ENCODE peak calls at places on chromosomes 11 and 22, in eight cellular contexts. One of them, this sample, is unnamed.

GRCh38 chr22:24474221-24474620 is 20.9 kb upstream of the UPB1 start:
- DNase-seq in stomach: no peak
- DNase-seq in ovary: no peak
- DNase-seq in body of pancreas: no peak
- DNase-seq in HCT116: peak; percentile 40
- DNase-seq in adrenal gland: no peak
- DNase-seq in IMR-90: peak; percentile 92
- DNase-seq in heart left ventricle: no peak
- DNase-seq in this sample: no peak

GRCh38 chr11:102757823-102758549 is 22.4 kb downstream of the MMP10 start:
- DNase-seq in stomach: no peak
- DNase-seq in ovary: no peak
- DNase-seq in body of pancreas: peak; percentile 5
- DNase-seq in HCT116: no peak
- DNase-seq in adrenal gland: no peak
- DNase-seq in IMR-90: peak; percentile 89
- DNase-seq in heart left ventricle: no peak
- DNase-seq in this sample: no peak

GRCh38 chr22:37967637-37968451 is 14.3 kb downstream of the POLR2F start:
- DNase-seq in stomach: no peak
- DNase-seq in ovary: no peak
- DNase-seq in body of pancreas: no peak
- DNase-seq in HCT116: no peak
- DNase-seq in adrenal gland: no peak
- DNase-seq in IMR-90: no peak
- DNase-seq in heart left ventricle: no peak
- DNase-seq in this sample: no peak

GRCh38 chr11:16082532-16083055 is 273.8 kb downstream of the SOX6 start:
- DNase-seq in stomach: no peak
- DNase-seq in ovary: no peak
- DNase-seq in body of pancreas: no peak
- DNase-seq in HCT116: no peak
- DNase-seq in adrenal gland: no peak
- DNase-seq in IMR-90: peak; percentile 13
- DNase-seq in heart left ventricle: no peak
- DNase-seq in this sample: no peak

GRCh38 chr11:59456661-59457060 is at the start of gene OR4D6:
- DNase-seq in stomach: no peak
- DNase-seq in ovary: no peak
- DNase-seq in body of pancreas: no peak
- DNase-seq in HCT116: no peak
- DNase-seq in adrenal gland: no peak
- DNase-seq in IMR-90: no peak
- DNase-seq in heart left ventricle: no peak
- DNase-seq in this sample: no peak

GRCh38 chr22:38006906-38007305 is 22.6 kb upstream of the SOX10 start:
- DNase-seq in stomach: no peak
- DNase-seq in ovary: no peak
- DNase-seq in body of pancreas: no peak
- DNase-seq in HCT116: no peak
- DNase-seq in adrenal gland: no peak
- DNase-seq in IMR-90: no peak
- DNase-seq in heart left ventricle: no peak
- DNase-seq in this sample: no peak

GRCh38 chr11:12142179-12142578 is 31.8 kb downstream of the MICAL2 start:
- DNase-seq in stomach: no peak
- DNase-seq in ovary: no peak
- DNase-seq in body of pancreas: no peak
- DNase-seq in HCT116: no peak
- DNase-seq in adrenal gland: no peak
- DNase-seq in IMR-90: no peak
- DNase-seq in heart left ventricle: no peak
- DNase-seq in this sample: no peak

GRCh38 chr11:33769542-33769941 is 4.8 kb downstream of the FBXO3 start:
- DNase-seq in stomach: no peak
- DNase-seq in ovary: no peak
- DNase-seq in body of pancreas: no peak
- DNase-seq in HCT116: no peak
- DNase-seq in adrenal gland: no peak
- DNase-seq in IMR-90: no peak
- DNase-seq in heart left ventricle: no peak
- DNase-seq in this sample: no peak

GRCh38 chr11:2379471-2380174 is 2.5 kb downstream of the CD81 start:
- DNase-seq in stomach: no peak
- DNase-seq in ovary: peak; percentile 54
- DNase-seq in body of pancreas: no peak
- DNase-seq in HCT116: no peak
- DNase-seq in adrenal gland: no peak
- DNase-seq in IMR-90: no peak
- DNase-seq in heart left ventricle: peak; percentile 17
- DNase-seq in this sample: no peak

GRCh38 chr11:58963551-58964075 is 24.3 kb downstream of the GLYATL1 start:
- DNase-seq in stomach: peak; percentile 33
- DNase-seq in ovary: no peak
- DNase-seq in body of pancreas: peak; percentile 60
- DNase-seq in HCT116: no peak
- DNase-seq in adrenal gland: no peak
- DNase-seq in IMR-90: peak; percentile 59
- DNase-seq in heart left ventricle: no peak
- DNase-seq in this sample: no peak

GRCh38 chr11:84909740-84910139 is 717.4 kb downstream of the DLG2 start:
- DNase-seq in stomach: no peak
- DNase-seq in ovary: no peak
- DNase-seq in body of pancreas: no peak
- DNase-seq in HCT116: no peak
- DNase-seq in adrenal gland: no peak
- DNase-seq in IMR-90: no peak
- DNase-seq in heart left ventricle: no peak
- DNase-seq in this sample: no peak

GRCh38 chr11:109512249-109512648 is 90.3 kb downstream of the C11orf87 start:
- DNase-seq in stomach: no peak
- DNase-seq in ovary: no peak
- DNase-seq in body of pancreas: no peak
- DNase-seq in HCT116: no peak
- DNase-seq in adrenal gland: no peak
- DNase-seq in IMR-90: no peak
- DNase-seq in heart left ventricle: no peak
- DNase-seq in this sample: no peak

GRCh38 chr11:123517559-123518364 is 87.7 kb downstream of the GRAMD1B start:
- DNase-seq in stomach: no peak
- DNase-seq in ovary: no peak
- DNase-seq in body of pancreas: no peak
- DNase-seq in HCT116: no peak
- DNase-seq in adrenal gland: peak; percentile 52
- DNase-seq in IMR-90: no peak
- DNase-seq in heart left ventricle: no peak
- DNase-seq in this sample: no peak

GRCh38 chr11:100629671-100630070 is 57.4 kb upstream of the ARHGAP42 start:
- DNase-seq in stomach: no peak
- DNase-seq in ovary: no peak
- DNase-seq in body of pancreas: no peak
- DNase-seq in HCT116: no peak
- DNase-seq in adrenal gland: no peak
- DNase-seq in IMR-90: no peak
- DNase-seq in heart left ventricle: no peak
- DNase-seq in this sample: no peak

GRCh38 chr11:134275534-134276395 is at the start of gene GLB1L3:
- DNase-seq in stomach: no peak
- DNase-seq in ovary: no peak
- DNase-seq in body of pancreas: peak; percentile 19
- DNase-seq in HCT116: no peak
- DNase-seq in adrenal gland: peak; percentile 74
- DNase-seq in IMR-90: no peak
- DNase-seq in heart left ventricle: no peak
- DNase-seq in this sample: no peak

GRCh38 chr11:4642043-4642442 is 1.7 kb upstream of the OR51E1 start:
- DNase-seq in stomach: no peak
- DNase-seq in ovary: no peak
- DNase-seq in body of pancreas: no peak
- DNase-seq in HCT116: no peak
- DNase-seq in adrenal gland: no peak
- DNase-seq in IMR-90: no peak
- DNase-seq in heart left ventricle: peak; percentile 12
- DNase-seq in this sample: no peak

GRCh38 chr11:69467646-69468045 is 13.8 kb upstream of the LINC01488 start:
- DNase-seq in stomach: no peak
- DNase-seq in ovary: no peak
- DNase-seq in body of pancreas: no peak
- DNase-seq in HCT116: no peak
- DNase-seq in adrenal gland: no peak
- DNase-seq in IMR-90: no peak
- DNase-seq in heart left ventricle: no peak
- DNase-seq in this sample: no peak

GRCh38 chr11:128802358-128802981 is 64.6 kb downstream of the KCNJ1 start:
- DNase-seq in stomach: peak; percentile 31
- DNase-seq in ovary: no peak
- DNase-seq in body of pancreas: peak; percentile 29
- DNase-seq in HCT116: peak; percentile 21
- DNase-seq in adrenal gland: no peak
- DNase-seq in IMR-90: no peak
- DNase-seq in heart left ventricle: no peak
- DNase-seq in this sample: no peak
- TF ChIP-seq CTCF in stomach: peak; percentile 25
- TF ChIP-seq CTCF in ovary: no peak
- TF ChIP-seq CTCF in body of pancreas: peak; percentile 35
- TF ChIP-seq CTCF in HCT116: peak; percentile 38
- TF ChIP-seq CTCF in adrenal gland: no peak
- TF ChIP-seq CTCF in IMR-90: peak; percentile 40
- TF ChIP-seq CTCF in heart left ventricle: no peak
- TF ChIP-seq CTCF in this sample: no peak

GRCh38 chr11:62707277-62707771 is at the start of the genes BSCL2 and GNG3:
- DNase-seq in stomach: no peak
- DNase-seq in ovary: peak; percentile 64
- DNase-seq in body of pancreas: no peak
- DNase-seq in HCT116: no peak
- DNase-seq in adrenal gland: peak; percentile 94
- DNase-seq in IMR-90: no peak
- DNase-seq in heart left ventricle: peak; percentile 24
- DNase-seq in this sample: no peak

GRCh38 chr11:62708423-62709261 is 1.2 kb downstream of the GNG3 start:
- DNase-seq in stomach: peak; percentile 36
- DNase-seq in ovary: peak; percentile 66
- DNase-seq in body of pancreas: no peak
- DNase-seq in HCT116: no peak
- DNase-seq in adrenal gland: peak; percentile 67
- DNase-seq in IMR-90: no peak
- DNase-seq in heart left ventricle: peak; percentile 28
- DNase-seq in this sample: no peak

GRCh38 chr11:62706841-62707240 is 383 bp downstream of the BSCL2 start:
- DNase-seq in stomach: no peak
- DNase-seq in ovary: no peak
- DNase-seq in body of pancreas: no peak
- DNase-seq in HCT116: no peak
- DNase-seq in adrenal gland: peak; percentile 65
- DNase-seq in IMR-90: no peak
- DNase-seq in heart left ventricle: no peak
- DNase-seq in this sample: no peak

GRCh38 chr11:62710001-62710345 is 2.5 kb downstream of the GNG3 start:
- DNase-seq in stomach: peak; percentile 45
- DNase-seq in ovary: no peak
- DNase-seq in body of pancreas: no peak
- DNase-seq in HCT116: no peak
- DNase-seq in adrenal gland: peak; percentile 71
- DNase-seq in IMR-90: no peak
- DNase-seq in heart left ventricle: no peak
- DNase-seq in this sample: no peak

GRCh38 chr11:62709262-62710000 is 2.0 kb downstream of the GNG3 start:
- DNase-seq in stomach: peak; percentile 98
- DNase-seq in ovary: peak; percentile 97
- DNase-seq in body of pancreas: peak; percentile 99
- DNase-seq in HCT116: no peak
- DNase-seq in adrenal gland: peak; percentile 100
- DNase-seq in IMR-90: peak; percentile 97
- DNase-seq in heart left ventricle: peak; percentile 98
- DNase-seq in this sample: peak; percentile 99
- TF ChIP-seq POLR2A in stomach: peak; percentile 6
- TF ChIP-seq POLR2A in ovary: peak; percentile 68
- TF ChIP-seq POLR2A in body of pancreas: peak; percentile 86
- TF ChIP-seq POLR2A in HCT116: no peak
- TF ChIP-seq POLR2A in adrenal gland: peak; percentile 85
- TF ChIP-seq POLR2A in IMR-90: peak; percentile 63
- TF ChIP-seq POLR2A in heart left ventricle: peak; percentile 63
- TF ChIP-seq POLR2A in this sample: no peak

GRCh38 chr11:57342702-57343101 is 4.5 kb downstream of the P2RX3 start:
- DNase-seq in stomach: no peak
- DNase-seq in ovary: no peak
- DNase-seq in body of pancreas: no peak
- DNase-seq in HCT116: no peak
- DNase-seq in adrenal gland: no peak
- DNase-seq in IMR-90: no peak
- DNase-seq in heart left ventricle: no peak
- DNase-seq in this sample: no peak

GRCh38 chr11:57341250-57341808 is 3.2 kb downstream of the P2RX3 start:
- DNase-seq in stomach: no peak
- DNase-seq in ovary: no peak
- DNase-seq in body of pancreas: no peak
- DNase-seq in HCT116: no peak
- DNase-seq in adrenal gland: no peak
- DNase-seq in IMR-90: no peak
- DNase-seq in heart left ventricle: no peak
- DNase-seq in this sample: no peak

GRCh38 chr11:57339305-57339704 is 1.2 kb downstream of the P2RX3 start:
- DNase-seq in stomach: no peak
- DNase-seq in ovary: no peak
- DNase-seq in body of pancreas: no peak
- DNase-seq in HCT116: no peak
- DNase-seq in adrenal gland: no peak
- DNase-seq in IMR-90: no peak
- DNase-seq in heart left ventricle: no peak
- DNase-seq in this sample: no peak

GRCh38 chr11:57338152-57338551 is at the start of gene P2RX3:
- DNase-seq in stomach: no peak
- DNase-seq in ovary: no peak
- DNase-seq in body of pancreas: no peak
- DNase-seq in HCT116: no peak
- DNase-seq in adrenal gland: no peak
- DNase-seq in IMR-90: no peak
- DNase-seq in heart left ventricle: no peak
- DNase-seq in this sample: no peak

DNA sequence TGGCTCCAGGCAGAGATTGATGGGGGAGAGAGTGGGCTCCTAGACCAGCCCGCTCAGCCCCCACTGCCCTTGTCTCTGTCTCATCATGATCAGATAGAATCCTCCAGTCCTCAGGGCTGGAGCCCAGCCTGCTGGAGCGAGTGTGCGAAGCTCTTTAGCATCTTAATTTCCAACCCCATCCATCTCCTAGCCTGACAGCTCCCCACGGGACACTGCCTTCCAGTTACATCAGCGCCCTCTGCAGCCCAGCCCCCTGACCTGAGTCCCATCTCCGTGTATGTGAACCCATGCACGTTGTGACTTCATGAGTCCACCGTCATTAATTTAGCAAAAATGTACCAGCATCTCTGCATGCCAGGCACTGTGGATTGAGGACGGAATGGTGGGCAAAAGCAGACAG is 2.1 kb downstream of the P2RX3 start:
- DNase-seq in stomach: no peak
- DNase-seq in ovary: no peak
- DNase-seq in body of pancreas: no peak
- DNase-seq in HCT116: no peak
- DNase-seq in adrenal gland: no peak
- DNase-seq in IMR-90: no peak
- DNase-seq in heart left ventricle: no peak
- DNase-seq in this sample: no peak
- TF ChIP-seq CTCF in stomach: no peak
- TF ChIP-seq CTCF in ovary: no peak
- TF ChIP-seq CTCF in body of pancreas: no peak
- TF ChIP-seq CTCF in HCT116: peak; percentile 22
- TF ChIP-seq CTCF in adrenal gland: no peak
- TF ChIP-seq CTCF in IMR-90: no peak
- TF ChIP-seq CTCF in heart left ventricle: no peak
- TF ChIP-seq CTCF in this sample: no peak

GRCh38 chr11:64305075-64305690 is at the start of gene ESRRA:
- DNase-seq in stomach: peak; percentile 100
- DNase-seq in ovary: peak; percentile 99
- DNase-seq in body of pancreas: peak; percentile 100
- DNase-seq in HCT116: peak; percentile 96
- DNase-seq in adrenal gland: peak; percentile 100
- DNase-seq in IMR-90: peak; percentile 96
- DNase-seq in heart left ventricle: peak; percentile 100
- DNase-seq in this sample: peak; percentile 99
- TF ChIP-seq POLR2A in stomach: no peak
- TF ChIP-seq POLR2A in ovary: no peak
- TF ChIP-seq POLR2A in body of pancreas: peak; percentile 56
- TF ChIP-seq POLR2A in HCT116: no peak
- TF ChIP-seq POLR2A in adrenal gland: peak; percentile 77
- TF ChIP-seq POLR2A in IMR-90: peak; percentile 43
- TF ChIP-seq POLR2A in heart left ventricle: peak; percentile 74
- TF ChIP-seq POLR2A in this sample: no peak

This sample was measured in lower leg skin.